ENCODE peak calls at places on chromosomes 11 and 22, in nine cellular contexts. K is GM23338, V is AG09309, T is pancreas, N is fibroblast of lung, Z is fibroblast of the aortic adventitia, F is IMR-90, B is cardiac muscle cell, I is HFFc6. D is an unnamed sample.

GRCh38 chr22:18113680-18114394 is 3.2 kb downstream of the TUBA8 start:
- DNase-seq in K (peak; percentile 19), V (no peak), T (no peak), N (no peak), Z (no peak), F (no peak), B (no peak), I (no peak), D (no peak)

GRCh38 chr11:70335511-70335910 is 62.8 kb upstream of the CTTN start:
- DNase-seq in K (no peak), V (no peak), T (no peak), N (no peak), Z (no peak), F (no peak), B (peak; percentile 21), I (no peak), D (no peak)

GRCh38 chr11:83641511-83641910 is 355.3 kb upstream of the CCDC90B start:
- DNase-seq in K (peak; percentile 48), V (peak; percentile 64), T (no peak), N (peak; percentile 34), Z (peak; percentile 85), F (peak; percentile 6), B (peak; percentile 16), I (peak; percentile 1), D (no peak)

GRCh38 chr11:124737638-124738293 is 2.0 kb upstream of the NRGN start:
- DNase-seq in K (no peak), V (no peak), T (no peak), N (no peak), Z (no peak), F (no peak), B (no peak), I (no peak), D (no peak)

GRCh38 chr11:127491589-127491988 is 491.0 kb upstream of the KIRREL3 start:
- DNase-seq in K (no peak), V (no peak), T (no peak), N (no peak), Z (no peak), F (no peak), B (no peak), I (no peak), D (no peak)

GRCh38 chr11:125070699-125071254 is 7.7 kb downstream of the SLC37A2 start:
- DNase-seq in K (no peak), V (no peak), T (peak; percentile 9), N (peak; percentile 84), Z (peak; percentile 82), F (peak; percentile 64), B (peak; percentile 77), I (peak; percentile 49), D (no peak)

GRCh38 chr22:31883989-31884388 is 60.3 kb upstream of the YWHAH start:
- DNase-seq in K (no peak), V (no peak), T (no peak), N (no peak), Z (no peak), F (no peak), B (no peak), I (no peak), D (no peak)

GRCh38 chr22:49186293-49186692 is 641.4 kb downstream of the BRD1 start:
- DNase-seq in K (no peak), V (no peak), T (no peak), N (no peak), Z (no peak), F (no peak), B (no peak), I (no peak), D (no peak)

GRCh38 chr11:133181066-133181465 is 351.2 kb downstream of the OPCML start:
- DNase-seq in K (no peak), V (no peak), T (no peak), N (no peak), Z (no peak), F (no peak), B (no peak), I (no peak), D (no peak)

GRCh38 chr11:20464566-20464965 is 77.0 kb downstream of the PRMT3 start:
- DNase-seq in K (no peak), V (no peak), T (no peak), N (no peak), Z (no peak), F (no peak), B (no peak), I (no peak), D (no peak)

GRCh38 chr11:82960000-82960778 is 58.7 kb downstream of the DDIAS start:
- DNase-seq in K (no peak), V (no peak), T (no peak), N (no peak), Z (no peak), F (no peak), B (no peak), I (no peak), D (no peak)

GRCh38 chr11:2434506-2435255 is 9.6 kb downstream of the TRPM5 start:
- DNase-seq in K (no peak), V (no peak), T (no peak), N (no peak), Z (no peak), F (no peak), B (no peak), I (no peak), D (peak; percentile 3)

GRCh38 chr11:22634897-22635629 is 9.4 kb upstream of the FANCF start:
- DNase-seq in K (peak; percentile 51), V (no peak), T (peak; percentile 16), N (peak; percentile 51), Z (peak; percentile 4), F (peak; percentile 18), B (peak; percentile 48), I (no peak), D (no peak)

GRCh38 chr11:65532388-65533064 is 7.6 kb downstream of the SCYL1 start:
- DNase-seq in K (no peak), V (no peak), T (no peak), N (no peak), Z (no peak), F (no peak), B (no peak), I (no peak), D (no peak)

GRCh38 chr11:65528819-65529350 is 4.0 kb downstream of the SCYL1 start:
- DNase-seq in K (no peak), V (no peak), T (no peak), N (no peak), Z (no peak), F (no peak), B (no peak), I (no peak), D (no peak)

GRCh38 chr11:65526744-65527143 is 1.9 kb downstream of the SCYL1 start:
- DNase-seq in K (no peak), V (no peak), T (no peak), N (no peak), Z (no peak), F (no peak), B (no peak), I (no peak), D (no peak)

GRCh38 chr11:65529475-65530156 is 4.7 kb downstream of the SCYL1 start:
- DNase-seq in K (no peak), V (no peak), T (no peak), N (no peak), Z (no peak), F (no peak), B (no peak), I (no peak), D (no peak)

DNA sequence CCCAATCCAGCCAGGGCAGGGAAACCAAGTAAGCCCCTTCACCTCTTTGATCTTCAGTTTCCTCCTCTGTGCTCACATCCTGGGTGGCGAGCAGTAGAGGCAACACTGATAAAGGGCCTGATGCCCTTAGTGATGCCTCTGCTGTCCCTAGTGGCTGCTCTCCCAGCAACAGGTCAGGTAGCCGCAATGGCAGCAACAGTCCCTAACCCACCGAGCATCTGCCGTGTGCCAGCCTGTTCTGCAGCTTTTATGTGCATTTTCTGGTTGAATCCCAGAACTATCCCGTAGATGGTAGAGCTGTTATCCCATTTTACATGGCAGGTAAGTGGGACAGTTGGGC is 5.2 kb downstream of the SCYL1 start:
- DNase-seq in K (peak; percentile 57), V (no peak), T (no peak), N (no peak), Z (no peak), F (no peak), B (no peak), I (no peak), D (no peak)
- TF ChIP-seq CTCF in K (peak; percentile 41), V (peak; percentile 27), T (no peak), N (peak; percentile 28), Z (peak; percentile 25), F (peak; percentile 22), B (peak; percentile 22), I (peak; percentile 60), D (no peak)

DNA sequence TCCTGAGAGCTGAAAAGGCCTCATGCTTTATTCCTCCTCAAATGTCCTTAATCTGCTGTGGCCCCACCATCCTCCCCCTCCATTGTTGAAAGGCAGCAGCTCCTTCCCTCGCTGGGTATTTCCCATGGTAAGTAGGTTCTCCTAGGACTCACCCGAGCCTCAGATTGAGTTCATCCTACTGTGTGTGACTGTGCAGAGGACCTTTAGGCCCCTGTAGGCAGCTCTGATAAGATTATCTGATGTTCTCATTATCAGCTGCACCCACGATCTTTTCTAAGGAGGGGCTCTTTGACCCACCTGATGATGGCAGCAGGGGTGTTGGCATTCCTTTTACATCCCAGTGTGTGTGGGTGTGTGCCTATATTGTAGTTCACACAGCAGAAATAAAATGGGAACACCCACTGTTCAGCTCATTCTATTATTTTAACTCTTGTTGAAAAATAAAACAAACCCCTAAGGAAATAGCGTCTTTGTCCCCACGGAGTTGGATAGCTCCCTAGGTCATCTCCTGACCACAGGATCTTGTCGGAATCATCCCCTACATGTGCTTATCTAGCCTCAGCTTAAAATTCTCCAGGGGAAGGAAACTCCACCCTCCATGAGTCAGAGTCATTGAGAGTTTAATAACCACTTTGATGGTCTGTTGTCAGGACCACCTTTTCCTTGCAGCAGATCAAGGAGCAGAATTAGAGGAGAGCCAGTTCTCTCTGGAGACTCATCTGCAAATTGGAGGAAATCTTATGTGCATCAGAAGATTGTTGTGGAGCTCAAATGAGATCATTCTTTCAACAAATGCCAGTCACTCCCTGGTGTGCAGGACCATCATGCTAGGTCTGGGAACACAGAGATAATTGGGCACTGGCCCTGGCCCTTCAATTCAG is 19.3 kb downstream of the ENDOD1 start:
- DNase-seq in K (no peak), V (no peak), T (no peak), N (peak; percentile 8), Z (peak; percentile 61), F (peak; percentile 14), B (peak; percentile 51), I (no peak), D (no peak)
- TF ChIP-seq CTCF in K (no peak), V (no peak), T (no peak), N (no peak), Z (no peak), F (no peak), B (no peak), I (no peak), D (no peak)

GRCh38 chr22:21643533-21644357 is 1.6 kb downstream of the SDF2L1 start:
- DNase-seq in K (no peak), V (no peak), T (no peak), N (no peak), Z (no peak), F (no peak), B (no peak), I (no peak), D (no peak)
- TF ChIP-seq CTCF in K (no peak), V (peak; percentile 14), T (no peak), N (no peak), Z (no peak), F (no peak), B (peak; percentile 14), I (peak; percentile 46), D (no peak)

DNA sequence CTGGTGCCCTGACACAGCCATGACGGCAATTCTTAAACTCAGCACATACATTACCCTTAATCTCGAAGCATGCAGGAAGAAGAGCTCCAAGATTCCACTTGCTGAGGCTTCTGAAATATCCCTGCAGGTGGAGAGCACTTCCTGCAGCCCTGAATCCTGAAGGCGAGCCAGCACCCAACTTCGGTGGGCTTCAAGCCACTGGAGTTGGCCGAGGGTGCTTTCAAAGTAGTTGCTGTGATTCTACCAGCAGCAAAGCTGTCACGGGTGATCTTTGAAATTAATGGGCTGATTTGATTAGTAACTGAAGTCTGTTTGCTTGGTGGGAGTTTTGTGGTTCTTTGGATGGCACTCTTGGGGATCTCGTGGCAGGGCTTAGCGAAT is 9.0 kb upstream of the FTH1 start:
- DNase-seq in K (no peak), V (no peak), T (no peak), N (no peak), Z (no peak), F (no peak), B (no peak), I (no peak), D (no peak)
- TF ChIP-seq CTCF in K (no peak), V (no peak), T (no peak), N (no peak), Z (no peak), F (no peak), B (no peak), I (no peak), D (no peak)